ENCODE peak calls at places on chromosomes 1 and 21, in eight cellular contexts. F, W, R, T, H, A, E and K are unnamed samples. For H3K36me3 and H3K4me1, the result is how much of the 10 kb centered on the place peaks cover.

GRCh38 chr1:33117440-33118085 is 36.6 kb downstream of the AZIN2 start:
- DNase-seq in R (no peak), T (no peak), H (no peak), F (no peak), E (no peak), W (no peak), A (no peak), K (no peak)

GRCh38 chr21:33962290-33962689 is 46.7 kb upstream of the ATP5PO start:
- DNase-seq in R (no peak), W (no peak), H (no peak), T (no peak), A (no peak), E (no peak), F (no peak), K (no peak)

GRCh38 chr1:110243581-110243980 is 33.5 kb downstream of the KCNC4 start:
- DNase-seq in R (no peak), W (no peak), A (no peak), T (no peak), H (no peak), F (peak), E (no peak), K (no peak)

GRCh38 chr1:75672528-75673393 is 51.7 kb upstream of the ACADM start:
- DNase-seq in F (no peak), H (peak), R (no peak), A (no peak), T (no peak), W (peak), E (peak), K (no peak)

GRCh38 chr1:159921700-159922498 is 3.4 kb downstream of the TAGLN2 start:
- DNase-seq in W (peak), A (no peak), T (no peak), H (no peak), E (no peak), F (peak), R (no peak), K (no peak)

GRCh38 chr1:67213164-67213563 is 46.9 kb downstream of the IL23R start:
- DNase-seq in E (no peak), A (no peak), T (no peak), F (no peak), R (no peak), H (peak), W (peak), K (no peak)

GRCh38 chr1:234532511-234532922 is 53.5 kb upstream of the TARBP1 start:
- DNase-seq in R (peak), E (no peak), T (peak), F (no peak), H (no peak), W (peak), A (peak), K (no peak)

GRCh38 chr1:112537451-112537850 is 28.7 kb downstream of the WNT2B start:
- DNase-seq in W (no peak), H (no peak), T (no peak), A (no peak), R (no peak), E (no peak), F (no peak), K (no peak)

GRCh38 chr1:89907669-89908293 is 86.9 kb downstream of the LRRC8D start:
- DNase-seq in A (no peak), F (no peak), E (no peak), R (no peak), T (no peak), H (no peak), W (peak), K (no peak)

GRCh38 chr1:224407546-224408293 is 26.9 kb downstream of the WDR26 start:
- DNase-seq in E (no peak), H (no peak), R (no peak), T (no peak), F (no peak), A (no peak), W (no peak), K (no peak)

GRCh38 chr1:1014896-1015681 is 1.8 kb downstream of the ISG15 start:
- DNase-seq in A (no peak), H (no peak), W (no peak), R (no peak), E (no peak), F (no peak), T (no peak), K (no peak)

GRCh38 chr1:94240822-94241221 is 3.4 kb upstream of the ARHGAP29 start:
- DNase-seq in R (no peak), A (no peak), H (no peak), W (no peak), E (no peak), F (no peak), T (no peak), K (no peak)

GRCh38 chr1:36864182-36865079 is 169.9 kb downstream of the GRIK3 start:
- DNase-seq in R (no peak), F (no peak), W (no peak), A (no peak), H (peak), T (no peak), E (no peak), K (no peak)

GRCh38 chr1:201290551-201290950 is 7.2 kb downstream of the PKP1 start:
- DNase-seq in A (no peak), E (no peak), W (no peak), R (no peak), T (no peak), H (no peak), F (no peak), K (no peak)

GRCh38 chr1:10781137-10781536 is 15.3 kb downstream of the CASZ1 start:
- DNase-seq in F (no peak), W (no peak), T (no peak), H (no peak), R (peak), E (no peak), A (no peak), K (no peak)
- H3K36me3 ChIP-seq in F (under half), W (under half), T (under half), H (under half), R (under half), E (under half), A (under half), K (under half)

GRCh38 chr1:42430751-42431150 is 25.1 kb downstream of the ZMYND12 start:
- DNase-seq in W (no peak), R (no peak), H (no peak), A (no peak), E (no peak), F (no peak), T (no peak), K (no peak)
- H3K4me1 ChIP-seq in W (under half), R (under half), H (under half), A (under half), E (under half), F (under half), T (under half), K (under half)

DNA sequence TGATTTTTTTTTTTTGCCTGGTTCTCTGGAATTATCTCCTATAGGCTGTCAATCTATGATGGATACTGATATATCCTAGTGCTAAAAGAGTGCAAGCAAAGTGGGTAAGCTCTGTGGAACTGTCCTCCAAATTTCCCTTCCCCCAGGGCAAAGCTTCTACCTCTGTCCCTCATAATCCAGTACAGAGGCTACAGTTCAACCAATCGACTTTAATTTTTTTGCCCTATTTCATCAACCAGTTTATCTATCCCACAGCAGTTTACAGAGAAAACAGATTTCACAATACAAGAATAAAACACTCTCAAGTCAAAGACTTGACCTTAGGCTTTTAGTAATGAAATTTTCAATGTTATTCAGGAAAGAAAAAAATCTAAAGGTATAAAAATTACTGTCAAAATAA is 13.9 kb downstream of the PUM1 start:
- DNase-seq in A (no peak), T (no peak), E (no peak), H (no peak), W (no peak), F (no peak), R (no peak), K (no peak)
- H3K36me3 ChIP-seq in A (under half), T (under half), E (under half), H (under half), W (under half), F (under half), R (under half), K (under half)

GRCh38 chr1:21266119-21266774 is 24.0 kb downstream of the ECE1 start:
- DNase-seq in W (no peak), E (peak), H (no peak), F (no peak), R (no peak), T (no peak), A (no peak), K (no peak)

GRCh38 chr1:21270086-21270689 is 20.1 kb downstream of the ECE1 start:
- DNase-seq in F (peak), A (peak), W (peak), T (peak), H (peak), E (peak), R (peak), K (peak)

GRCh38 chr1:21267191-21268077 is 22.8 kb downstream of the ECE1 start:
- DNase-seq in H (no peak), R (no peak), W (no peak), E (no peak), F (no peak), A (no peak), T (no peak), K (no peak)

GRCh38 chr1:21269461-21270085 is 20.7 kb downstream of the ECE1 start:
- DNase-seq in H (no peak), R (no peak), W (no peak), E (no peak), T (no peak), A (no peak), F (no peak), K (no peak)

GRCh38 chr1:21268281-21269239 is 21.7 kb downstream of the ECE1 start:
- DNase-seq in F (no peak), W (peak), R (peak), A (no peak), T (no peak), E (no peak), H (no peak), K (no peak)
- H3K4me1 ChIP-seq in F (under half), W (under half), R (under half), A (under half), T (under half), E (under half), H (under half), K (under half)